ENCODE peak calls at places on chromosomes 16 and 17, in ten cellular contexts. U is A549; Q is fibroblast of mammary gland; D is foreskin fibroblast; R is Peyer's patch; T is neural progenitor cell; N is RWPE2; B is lower leg skin; M is CD8-positive, alpha-beta T cell; P is retinal pigment epithelial cell. C is an unnamed sample.

GRCh38 chr17:56260421-56260820 is 107.1 kb downstream of the ANKFN1 start:
- DNase-seq in N (no peak), M (no peak), R (no peak), Q (peak; percentile 83), T (no peak), P (no peak), U (no peak), B (no peak), D (peak; percentile 67), C (no peak)

GRCh38 chr17:70344356-70345060 is 175.2 kb downstream of the KCNJ2 start:
- DNase-seq in M (no peak), U (no peak), Q (peak; percentile 21), P (no peak), R (no peak), D (peak; percentile 28), B (no peak), N (no peak), T (no peak), C (no peak)

GRCh38 chr16:89288966-89289365 is 71.5 kb downstream of the ZNF778 start:
- DNase-seq in M (no peak), B (no peak), D (no peak), Q (no peak), N (no peak), P (no peak), T (no peak), R (no peak), U (no peak), C (no peak)

GRCh38 chr16:49649013-49649785 is 206.7 kb downstream of the ZNF423 start:
- DNase-seq in T (no peak), P (no peak), R (no peak), B (no peak), U (no peak), N (no peak), D (peak; percentile 73), M (no peak), Q (peak; percentile 80), C (no peak)

GRCh38 chr16:7867831-7868230 is 535.2 kb downstream of the RBFOX1 start:
- DNase-seq in M (no peak), U (no peak), R (no peak), P (no peak), D (no peak), Q (no peak), N (no peak), B (no peak), T (no peak), C (no peak)

GRCh38 chr17:27293898-27294688 is at the start of gene WSB1:
- DNase-seq in Q (peak; percentile 85), P (peak; percentile 59), T (peak; percentile 97), M (peak; percentile 92), R (peak; percentile 97), U (peak; percentile 92), B (peak; percentile 92), D (peak; percentile 98), N (peak; percentile 84), C (peak; percentile 92)

GRCh38 chr17:45410144-45411091 is 22.3 kb downstream of the ARHGAP27 start:
- DNase-seq in D (no peak), Q (no peak), U (no peak), R (peak; percentile 84), B (no peak), M (peak; percentile 52), N (peak; percentile 59), T (no peak), P (no peak), C (no peak)

GRCh38 chr17:70648166-70648565 is 478.8 kb downstream of the KCNJ2 start:
- DNase-seq in M (no peak), R (no peak), B (no peak), T (no peak), Q (no peak), P (no peak), U (no peak), N (no peak), D (no peak), C (no peak)

GRCh38 chr16:72426416-72426815 is 254.5 kb upstream of the PMFBP1 start:
- DNase-seq in D (no peak), M (no peak), T (no peak), R (no peak), P (no peak), Q (no peak), N (no peak), U (no peak), B (no peak), C (no peak)

GRCh38 chr17:74757502-74757901 is 9.1 kb downstream of the NHERF1 start:
- DNase-seq in U (no peak), Q (no peak), D (peak; percentile 62), P (no peak), T (no peak), B (no peak), R (no peak), M (no peak), N (no peak), C (no peak)

GRCh38 chr16:26532456-26532855 is 534.3 kb upstream of the C16orf82 start:
- DNase-seq in N (no peak), P (no peak), M (no peak), T (no peak), D (no peak), U (no peak), R (no peak), B (no peak), Q (no peak), C (no peak)

GRCh38 chr16:54509406-54509931 is 222.9 kb upstream of the IRX3 start:
- DNase-seq in P (no peak), T (no peak), D (no peak), Q (no peak), R (no peak), U (no peak), B (no peak), M (no peak), N (no peak), C (no peak)

GRCh38 chr16:59612094-59612493 is 878.0 kb upstream of the GOT2 start:
- DNase-seq in R (no peak), B (no peak), N (no peak), U (no peak), D (no peak), P (no peak), M (no peak), Q (no peak), T (no peak), C (no peak)
- TF ChIP-seq CTCF in R (no peak), B (no peak), N (no peak), U (no peak), D (no peak), P (no peak), M (no peak), Q (no peak), T (no peak), C (no peak)

GRCh38 chr17:37774508-37774907 is 29.6 kb upstream of the HNF1B start:
- DNase-seq in N (no peak), Q (no peak), M (no peak), D (peak; percentile 14), R (peak; percentile 55), B (no peak), P (no peak), T (no peak), U (no peak), C (no peak)
- H3K4me3 ChIP-seq in N (no peak overlapping the region), Q (no peak overlapping the region), M (no peak overlapping the region), D (no peak overlapping the region), R (no peak overlapping the region), B (no peak overlapping the region), P (no peak overlapping the region), T (no peak overlapping the region), U (no peak overlapping the region), C (no peak overlapping the region)

GRCh38 chr17:9531080-9531479 is 44.5 kb downstream of the STX8 start:
- DNase-seq in B (no peak), M (no peak), R (no peak), D (no peak), Q (no peak), N (no peak), T (no peak), P (no peak), U (no peak), C (no peak)

GRCh38 chr17:9532715-9533114 is 42.9 kb downstream of the STX8 start:
- DNase-seq in T (no peak), B (no peak), U (no peak), M (no peak), P (no peak), D (no peak), N (no peak), R (no peak), Q (no peak), C (no peak)

GRCh38 chr17:9529033-9529748 is 46.4 kb downstream of the STX8 start:
- DNase-seq in M (no peak), D (peak; percentile 62), N (no peak), B (no peak), P (no peak), Q (peak; percentile 60), T (peak; percentile 33), R (no peak), U (peak; percentile 55), C (no peak)
- TF ChIP-seq CTCF in M (no peak), D (peak; percentile 60), N (peak; percentile 64), B (no peak), P (peak; percentile 64), Q (peak; percentile 75), T (peak; percentile 71), R (peak; percentile 34), U (peak; percentile 79), C (no peak)

GRCh38 chr17:81528384-81528650 is 140 bp downstream of the FSCN2 start:
- DNase-seq in M (no peak), B (no peak), P (no peak), N (no peak), D (no peak), R (no peak), U (no peak), Q (no peak), T (no peak), C (no peak)

GRCh38 chr17:81529437-81529803 is 1.2 kb downstream of the FSCN2 start:
- DNase-seq in Q (no peak), D (no peak), P (no peak), R (no peak), N (no peak), M (no peak), B (no peak), T (no peak), U (no peak), C (no peak)

GRCh38 chr17:81528651-81529436 is 667 bp downstream of the FSCN2 start:
- DNase-seq in M (no peak), N (no peak), P (no peak), T (no peak), Q (no peak), B (no peak), U (no peak), R (no peak), D (no peak), C (no peak)

GRCh38 chr17:81526662-81527571 is 1.3 kb upstream of the FSCN2 start:
- DNase-seq in R (no peak), N (no peak), U (no peak), Q (no peak), B (no peak), D (no peak), T (no peak), P (no peak), M (no peak), C (no peak)

DNA sequence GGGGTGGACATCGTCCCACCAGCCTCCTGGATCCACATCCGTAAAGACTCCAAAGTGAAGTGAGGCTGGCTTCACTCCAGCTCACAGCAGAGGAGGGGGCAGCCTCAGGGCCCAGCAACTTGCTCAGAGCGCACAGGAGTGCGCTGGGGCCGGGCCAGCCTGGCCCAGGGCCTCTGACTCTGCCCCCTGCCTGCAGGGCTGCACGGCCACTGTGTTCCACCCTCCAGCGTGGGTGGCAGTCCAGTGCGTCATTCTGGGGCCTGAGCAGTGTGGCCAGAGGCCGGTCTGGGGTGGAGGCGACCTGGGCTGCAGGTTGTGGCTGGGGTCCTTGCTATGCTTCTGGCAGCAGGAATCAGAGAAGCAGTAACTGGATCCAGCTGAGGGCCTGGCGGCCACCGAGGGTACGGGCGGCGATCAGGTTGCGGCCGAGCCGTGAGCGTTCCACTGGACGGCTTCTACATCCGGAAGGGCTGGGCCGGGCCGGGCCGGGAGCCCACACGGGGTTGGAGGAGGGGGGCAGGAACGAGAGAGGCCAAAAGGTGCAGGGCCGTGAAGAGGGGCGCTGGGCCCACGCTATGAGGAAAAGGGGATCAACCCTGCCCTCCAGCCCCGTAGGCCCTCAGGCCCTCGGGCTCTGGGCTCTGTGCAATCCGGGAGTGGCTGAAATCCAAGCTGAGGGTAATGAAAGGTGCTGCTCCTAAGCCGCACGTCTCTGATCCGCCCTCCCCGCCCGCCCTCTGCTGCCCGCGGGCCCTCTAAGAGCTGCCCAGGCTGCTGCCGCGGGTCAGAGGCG is at the start of gene FSCN2:
- DNase-seq in T (no peak), U (no peak), B (no peak), D (peak; percentile 73), R (no peak), Q (peak; percentile 33), P (no peak), N (no peak), M (no peak), C (no peak)
- H3K4me3 ChIP-seq in T (no peak within 1 kb of the TSS), U (no peak within 1 kb of the TSS), B (no peak within 1 kb of the TSS), D (no peak within 1 kb of the TSS), R (no peak within 1 kb of the TSS), Q (no peak within 1 kb of the TSS), P (no peak within 1 kb of the TSS), N (no peak within 1 kb of the TSS), M (no peak within 1 kb of the TSS), C (no peak within 1 kb of the TSS)

C was measured in lung.